ENCODE peak calls at places on chromosomes 13 and 19, in ten cellular contexts. One of them, this sample, is unnamed.
A peak's percentile ranks its signal among the peaks of the same experiment; 100 is the strongest.

GRCh38 chr13:67943116-67943515 is 713.0 kb upstream of the PCDH9 start:
- DNase-seq in RPMI7951: no peak
- DNase-seq in AG10803: no peak
- DNase-seq in GM10248: no peak
- DNase-seq in CD8-positive, alpha-beta memory T cell: no peak
- DNase-seq in HS-5: no peak
- DNase-seq in M059J: no peak
- DNase-seq in NCI-H1092: no peak
- DNase-seq in effector memory CD4-positive, alpha-beta T cell: no peak
- DNase-seq in stimulated activated CD4-positive, alpha-beta T cell treated with anti-CD3 and anti-CD28 coated beads, Interleukin-12 subunit alpha, Interleukin-12 subunit beta, amount 100 ng/mL, for 4 hours: no peak
- DNase-seq in this sample: no peak

GRCh38 chr19:49390978-49391304 is 2.9 kb downstream of the KASH5 start:
- DNase-seq in RPMI7951: no peak
- DNase-seq in AG10803: no peak
- DNase-seq in GM10248: peak; percentile 15
- DNase-seq in CD8-positive, alpha-beta memory T cell: no peak
- DNase-seq in HS-5: no peak
- DNase-seq in M059J: no peak
- DNase-seq in NCI-H1092: no peak
- DNase-seq in effector memory CD4-positive, alpha-beta T cell: no peak
- DNase-seq in stimulated activated CD4-positive, alpha-beta T cell treated with anti-CD3 and anti-CD28 coated beads, Interleukin-12 subunit alpha, Interleukin-12 subunit beta, amount 100 ng/mL, for 4 hours: no peak
- DNase-seq in this sample: no peak

GRCh38 chr19:39262496-39262895 is 5.7 kb upstream of the IFNL2 start:
- DNase-seq in RPMI7951: no peak
- DNase-seq in AG10803: no peak
- DNase-seq in GM10248: no peak
- DNase-seq in CD8-positive, alpha-beta memory T cell: no peak
- DNase-seq in HS-5: no peak
- DNase-seq in M059J: no peak
- DNase-seq in NCI-H1092: no peak
- DNase-seq in effector memory CD4-positive, alpha-beta T cell: no peak
- DNase-seq in stimulated activated CD4-positive, alpha-beta T cell treated with anti-CD3 and anti-CD28 coated beads, Interleukin-12 subunit alpha, Interleukin-12 subunit beta, amount 100 ng/mL, for 4 hours: no peak
- DNase-seq in this sample: no peak

GRCh38 chr13:71879129-71879535 is 12.1 kb upstream of the DACH1 start:
- DNase-seq in RPMI7951: peak; percentile 14
- DNase-seq in AG10803: no peak
- DNase-seq in GM10248: peak; percentile 22
- DNase-seq in CD8-positive, alpha-beta memory T cell: no peak
- DNase-seq in HS-5: no peak
- DNase-seq in M059J: peak; percentile 5
- DNase-seq in NCI-H1092: peak; percentile 55
- DNase-seq in effector memory CD4-positive, alpha-beta T cell: no peak
- DNase-seq in stimulated activated CD4-positive, alpha-beta T cell treated with anti-CD3 and anti-CD28 coated beads, Interleukin-12 subunit alpha, Interleukin-12 subunit beta, amount 100 ng/mL, for 4 hours: no peak
- DNase-seq in this sample: no peak

GRCh38 chr19:10760268-10760944 is 42.5 kb downstream of the DNM2 start:
- DNase-seq in RPMI7951: peak; percentile 78
- DNase-seq in AG10803: no peak
- DNase-seq in GM10248: peak; percentile 48
- DNase-seq in CD8-positive, alpha-beta memory T cell: no peak
- DNase-seq in HS-5: no peak
- DNase-seq in M059J: peak; percentile 88
- DNase-seq in NCI-H1092: no peak
- DNase-seq in effector memory CD4-positive, alpha-beta T cell: no peak
- DNase-seq in stimulated activated CD4-positive, alpha-beta T cell treated with anti-CD3 and anti-CD28 coated beads, Interleukin-12 subunit alpha, Interleukin-12 subunit beta, amount 100 ng/mL, for 4 hours: peak; percentile 19
- DNase-seq in this sample: peak; percentile 36

GRCh38 chr13:114055766-114056165 is 76.7 kb downstream of the RASA3 start:
- DNase-seq in RPMI7951: no peak
- DNase-seq in AG10803: no peak
- DNase-seq in GM10248: no peak
- DNase-seq in CD8-positive, alpha-beta memory T cell: no peak
- DNase-seq in HS-5: no peak
- DNase-seq in M059J: no peak
- DNase-seq in NCI-H1092: no peak
- DNase-seq in effector memory CD4-positive, alpha-beta T cell: no peak
- DNase-seq in stimulated activated CD4-positive, alpha-beta T cell treated with anti-CD3 and anti-CD28 coated beads, Interleukin-12 subunit alpha, Interleukin-12 subunit beta, amount 100 ng/mL, for 4 hours: no peak
- DNase-seq in this sample: no peak

GRCh38 chr13:99467764-99468163 is 33.5 kb upstream of the TM9SF2 start:
- DNase-seq in RPMI7951: no peak
- DNase-seq in AG10803: peak; percentile 25
- DNase-seq in GM10248: no peak
- DNase-seq in CD8-positive, alpha-beta memory T cell: no peak
- DNase-seq in HS-5: peak; percentile 26
- DNase-seq in M059J: peak; percentile 39
- DNase-seq in NCI-H1092: no peak
- DNase-seq in effector memory CD4-positive, alpha-beta T cell: no peak
- DNase-seq in stimulated activated CD4-positive, alpha-beta T cell treated with anti-CD3 and anti-CD28 coated beads, Interleukin-12 subunit alpha, Interleukin-12 subunit beta, amount 100 ng/mL, for 4 hours: no peak
- DNase-seq in this sample: no peak

GRCh38 chr13:76542176-76542575 is 344.0 kb downstream of the KCTD12 start:
- DNase-seq in RPMI7951: no peak
- DNase-seq in AG10803: no peak
- DNase-seq in GM10248: no peak
- DNase-seq in CD8-positive, alpha-beta memory T cell: no peak
- DNase-seq in HS-5: no peak
- DNase-seq in M059J: no peak
- DNase-seq in NCI-H1092: no peak
- DNase-seq in effector memory CD4-positive, alpha-beta T cell: no peak
- DNase-seq in stimulated activated CD4-positive, alpha-beta T cell treated with anti-CD3 and anti-CD28 coated beads, Interleukin-12 subunit alpha, Interleukin-12 subunit beta, amount 100 ng/mL, for 4 hours: no peak
- DNase-seq in this sample: no peak

GRCh38 chr19:6233827-6234511 is 45.8 kb downstream of the MLLT1 start:
- DNase-seq in RPMI7951: no peak
- DNase-seq in AG10803: peak; percentile 29
- DNase-seq in GM10248: no peak
- DNase-seq in CD8-positive, alpha-beta memory T cell: no peak
- DNase-seq in HS-5: no peak
- DNase-seq in M059J: peak; percentile 56
- DNase-seq in NCI-H1092: no peak
- DNase-seq in effector memory CD4-positive, alpha-beta T cell: no peak
- DNase-seq in stimulated activated CD4-positive, alpha-beta T cell treated with anti-CD3 and anti-CD28 coated beads, Interleukin-12 subunit alpha, Interleukin-12 subunit beta, amount 100 ng/mL, for 4 hours: no peak
- DNase-seq in this sample: no peak

GRCh38 chr19:41377977-41378707 is 1.8 kb downstream of the TMEM91 start:
- DNase-seq in RPMI7951: peak; percentile 17
- DNase-seq in AG10803: no peak
- DNase-seq in GM10248: peak; percentile 74
- DNase-seq in CD8-positive, alpha-beta memory T cell: no peak
- DNase-seq in HS-5: no peak
- DNase-seq in M059J: no peak
- DNase-seq in NCI-H1092: no peak
- DNase-seq in effector memory CD4-positive, alpha-beta T cell: no peak
- DNase-seq in stimulated activated CD4-positive, alpha-beta T cell treated with anti-CD3 and anti-CD28 coated beads, Interleukin-12 subunit alpha, Interleukin-12 subunit beta, amount 100 ng/mL, for 4 hours: no peak
- DNase-seq in this sample: no peak

GRCh38 chr19:11692127-11692790 is 46.5 kb downstream of the ZNF823 start:
- DNase-seq in RPMI7951: no peak
- DNase-seq in AG10803: no peak
- DNase-seq in GM10248: no peak
- DNase-seq in CD8-positive, alpha-beta memory T cell: no peak
- DNase-seq in HS-5: no peak
- DNase-seq in M059J: no peak
- DNase-seq in NCI-H1092: no peak
- DNase-seq in effector memory CD4-positive, alpha-beta T cell: no peak
- DNase-seq in stimulated activated CD4-positive, alpha-beta T cell treated with anti-CD3 and anti-CD28 coated beads, Interleukin-12 subunit alpha, Interleukin-12 subunit beta, amount 100 ng/mL, for 4 hours: no peak
- DNase-seq in this sample: no peak

GRCh38 chr13:21434588-21434987 is 24.5 kb downstream of the ZDHHC20 start:
- DNase-seq in RPMI7951: peak; percentile 10
- DNase-seq in AG10803: no peak
- DNase-seq in GM10248: no peak
- DNase-seq in CD8-positive, alpha-beta memory T cell: no peak
- DNase-seq in HS-5: no peak
- DNase-seq in M059J: no peak
- DNase-seq in NCI-H1092: no peak
- DNase-seq in effector memory CD4-positive, alpha-beta T cell: no peak
- DNase-seq in stimulated activated CD4-positive, alpha-beta T cell treated with anti-CD3 and anti-CD28 coated beads, Interleukin-12 subunit alpha, Interleukin-12 subunit beta, amount 100 ng/mL, for 4 hours: no peak
- DNase-seq in this sample: no peak

GRCh38 chr13:102945324-102945815 is 99.5 kb downstream of the ERCC5 start:
- DNase-seq in RPMI7951: no peak
- DNase-seq in AG10803: no peak
- DNase-seq in GM10248: no peak
- DNase-seq in CD8-positive, alpha-beta memory T cell: no peak
- DNase-seq in HS-5: no peak
- DNase-seq in M059J: no peak
- DNase-seq in NCI-H1092: no peak
- DNase-seq in effector memory CD4-positive, alpha-beta T cell: no peak
- DNase-seq in stimulated activated CD4-positive, alpha-beta T cell treated with anti-CD3 and anti-CD28 coated beads, Interleukin-12 subunit alpha, Interleukin-12 subunit beta, amount 100 ng/mL, for 4 hours: no peak
- DNase-seq in this sample: no peak

GRCh38 chr19:36420961-36421748 is 2.7 kb upstream of the ZFP82 start:
- DNase-seq in RPMI7951: peak; percentile 70
- DNase-seq in AG10803: peak; percentile 40
- DNase-seq in GM10248: no peak
- DNase-seq in CD8-positive, alpha-beta memory T cell: no peak
- DNase-seq in HS-5: no peak
- DNase-seq in M059J: peak; percentile 44
- DNase-seq in NCI-H1092: peak; percentile 20
- DNase-seq in effector memory CD4-positive, alpha-beta T cell: no peak
- DNase-seq in stimulated activated CD4-positive, alpha-beta T cell treated with anti-CD3 and anti-CD28 coated beads, Interleukin-12 subunit alpha, Interleukin-12 subunit beta, amount 100 ng/mL, for 4 hours: no peak
- DNase-seq in this sample: no peak

GRCh38 chr13:21879263-21879914 is 208.5 kb downstream of the FGF9 start:
- DNase-seq in RPMI7951: no peak
- DNase-seq in AG10803: no peak
- DNase-seq in GM10248: no peak
- DNase-seq in CD8-positive, alpha-beta memory T cell: no peak
- DNase-seq in HS-5: no peak
- DNase-seq in M059J: no peak
- DNase-seq in NCI-H1092: no peak
- DNase-seq in effector memory CD4-positive, alpha-beta T cell: no peak
- DNase-seq in stimulated activated CD4-positive, alpha-beta T cell treated with anti-CD3 and anti-CD28 coated beads, Interleukin-12 subunit alpha, Interleukin-12 subunit beta, amount 100 ng/mL, for 4 hours: no peak
- DNase-seq in this sample: no peak

GRCh38 chr19:11767633-11768133 is 883 bp downstream of the ZNF441 start:
- DNase-seq in RPMI7951: peak; percentile 32
- DNase-seq in AG10803: peak; percentile 43
- DNase-seq in GM10248: peak; percentile 62
- DNase-seq in CD8-positive, alpha-beta memory T cell: peak; percentile 48
- DNase-seq in HS-5: no peak
- DNase-seq in M059J: peak; percentile 51
- DNase-seq in NCI-H1092: no peak
- DNase-seq in effector memory CD4-positive, alpha-beta T cell: no peak
- DNase-seq in stimulated activated CD4-positive, alpha-beta T cell treated with anti-CD3 and anti-CD28 coated beads, Interleukin-12 subunit alpha, Interleukin-12 subunit beta, amount 100 ng/mL, for 4 hours: peak; percentile 10
- DNase-seq in this sample: peak; percentile 4

GRCh38 chr19:7860902-7861618 is 13.1 kb downstream of the PRR36 start:
- DNase-seq in RPMI7951: no peak
- DNase-seq in AG10803: no peak
- DNase-seq in GM10248: no peak
- DNase-seq in CD8-positive, alpha-beta memory T cell: no peak
- DNase-seq in HS-5: no peak
- DNase-seq in M059J: no peak
- DNase-seq in NCI-H1092: no peak
- DNase-seq in effector memory CD4-positive, alpha-beta T cell: no peak
- DNase-seq in stimulated activated CD4-positive, alpha-beta T cell treated with anti-CD3 and anti-CD28 coated beads, Interleukin-12 subunit alpha, Interleukin-12 subunit beta, amount 100 ng/mL, for 4 hours: no peak
- DNase-seq in this sample: no peak

GRCh38 chr13:43006893-43007631 is 15.0 kb upstream of the EPSTI1 start:
- DNase-seq in RPMI7951: peak; percentile 42
- DNase-seq in AG10803: peak; percentile 47
- DNase-seq in GM10248: no peak
- DNase-seq in CD8-positive, alpha-beta memory T cell: no peak
- DNase-seq in HS-5: no peak
- DNase-seq in M059J: peak; percentile 66
- DNase-seq in NCI-H1092: no peak
- DNase-seq in effector memory CD4-positive, alpha-beta T cell: no peak
- DNase-seq in stimulated activated CD4-positive, alpha-beta T cell treated with anti-CD3 and anti-CD28 coated beads, Interleukin-12 subunit alpha, Interleukin-12 subunit beta, amount 100 ng/mL, for 4 hours: no peak
- DNase-seq in this sample: no peak

GRCh38 chr13:22736084-22736767 is 444.6 kb upstream of the SGCG start:
- DNase-seq in RPMI7951: no peak
- DNase-seq in AG10803: no peak
- DNase-seq in GM10248: no peak
- DNase-seq in CD8-positive, alpha-beta memory T cell: no peak
- DNase-seq in HS-5: no peak
- DNase-seq in M059J: no peak
- DNase-seq in NCI-H1092: no peak
- DNase-seq in effector memory CD4-positive, alpha-beta T cell: no peak
- DNase-seq in stimulated activated CD4-positive, alpha-beta T cell treated with anti-CD3 and anti-CD28 coated beads, Interleukin-12 subunit alpha, Interleukin-12 subunit beta, amount 100 ng/mL, for 4 hours: no peak
- DNase-seq in this sample: no peak

GRCh38 chr13:73090116-73090811 is 31.5 kb downstream of the KLF5 start:
- DNase-seq in RPMI7951: peak; percentile 81
- DNase-seq in AG10803: peak; percentile 62
- DNase-seq in GM10248: no peak
- DNase-seq in CD8-positive, alpha-beta memory T cell: no peak
- DNase-seq in HS-5: peak; percentile 38
- DNase-seq in M059J: peak; percentile 91
- DNase-seq in NCI-H1092: no peak
- DNase-seq in effector memory CD4-positive, alpha-beta T cell: no peak
- DNase-seq in stimulated activated CD4-positive, alpha-beta T cell treated with anti-CD3 and anti-CD28 coated beads, Interleukin-12 subunit alpha, Interleukin-12 subunit beta, amount 100 ng/mL, for 4 hours: no peak
- DNase-seq in this sample: no peak

GRCh38 chr19:1470864-1471513 is 8.0 kb downstream of the C19orf25 start:
- DNase-seq in RPMI7951: peak; percentile 52
- DNase-seq in AG10803: no peak
- DNase-seq in GM10248: no peak
- DNase-seq in CD8-positive, alpha-beta memory T cell: no peak
- DNase-seq in HS-5: no peak
- DNase-seq in M059J: no peak
- DNase-seq in NCI-H1092: no peak
- DNase-seq in effector memory CD4-positive, alpha-beta T cell: no peak
- DNase-seq in stimulated activated CD4-positive, alpha-beta T cell treated with anti-CD3 and anti-CD28 coated beads, Interleukin-12 subunit alpha, Interleukin-12 subunit beta, amount 100 ng/mL, for 4 hours: no peak
- DNase-seq in this sample: no peak

GRCh38 chr13:39789451-39789850 is 134.0 kb downstream of the COG6 start:
- DNase-seq in RPMI7951: no peak
- DNase-seq in AG10803: no peak
- DNase-seq in GM10248: no peak
- DNase-seq in CD8-positive, alpha-beta memory T cell: no peak
- DNase-seq in HS-5: no peak
- DNase-seq in M059J: no peak
- DNase-seq in NCI-H1092: no peak
- DNase-seq in effector memory CD4-positive, alpha-beta T cell: no peak
- DNase-seq in stimulated activated CD4-positive, alpha-beta T cell treated with anti-CD3 and anti-CD28 coated beads, Interleukin-12 subunit alpha, Interleukin-12 subunit beta, amount 100 ng/mL, for 4 hours: no peak
- DNase-seq in this sample: no peak

This sample was measured in T-helper 9 cell.